ENCODE peak calls at places on chromosomes 7 and 10, in four cellular contexts. L is amygdala, H is Calu3, N is M059J. Z is an unnamed sample.
A peak's percentile ranks its signal among the peaks of the same experiment; 100 is the strongest.

GRCh38 chr7:63067897-63068585 is 930.6 kb upstream of the ZNF722 start:
- DNase-seq in L (no peak), H (no peak), N (no peak), Z (no peak)

GRCh38 chr10:73627300-73627699 is 14.0 kb downstream of the MYOZ1 start:
- DNase-seq in H (no peak), N (no peak), L (no peak), Z (no peak)

GRCh38 chr10:33241351-33241750 is 93.1 kb downstream of the NRP1 start:
- DNase-seq in N (peak; percentile 61), L (no peak), H (no peak), Z (no peak)

GRCh38 chr7:43559939-43560335 is 23.0 kb upstream of the STK17A start:
- DNase-seq in N (no peak), L (no peak), H (no peak), Z (no peak)

GRCh38 chr7:99579956-99580777 is 17.9 kb upstream of the TMEM225B start:
- DNase-seq in L (no peak), H (peak; percentile 46), N (peak; percentile 49), Z (peak; percentile 87)

GRCh38 chr10:67837519-67838314 is at the start of gene DNAJC12:
- DNase-seq in L (peak; percentile 39), N (peak; percentile 63), H (no peak), Z (no peak)

GRCh38 chr7:140672382-140673062 is at the start of gene ADCK2:
- DNase-seq in L (no peak), N (no peak), H (peak; percentile 63), Z (peak; percentile 59)

GRCh38 chr7:142385528-142386340 is 127.9 kb upstream of the PRSS58 start:
- DNase-seq in H (peak; percentile 57), L (no peak), N (peak; percentile 77), Z (no peak)

GRCh38 chr7:92768501-92769360 is 67.6 kb downstream of the CDK6 start:
- DNase-seq in H (no peak), N (peak; percentile 68), L (no peak), Z (no peak)

GRCh38 chr10:112336556-112337201 is 37.2 kb upstream of the ACSL5 start:
- DNase-seq in H (no peak), N (no peak), L (no peak), Z (no peak)

GRCh38 chr7:140304071-140304799 is 94.1 kb downstream of the SLC37A3 start:
- DNase-seq in L (no peak), H (no peak), N (peak; percentile 16), Z (no peak)

GRCh38 chr7:123643495-123644428 is 11.9 kb upstream of the LMOD2 start:
- DNase-seq in H (peak; percentile 29), N (peak; percentile 79), L (no peak), Z (no peak)

GRCh38 chr10:46534828-46535524 is 21.5 kb downstream of the GPRIN2 start:
- DNase-seq in H (no peak), L (no peak), N (peak; percentile 39), Z (no peak)

GRCh38 chr10:109920011-109920410 is 3.3 kb downstream of the XPNPEP1 start:
- DNase-seq in H (no peak), N (no peak), L (no peak), Z (no peak)

GRCh38 chr7:53209129-53209528 is 173.7 kb downstream of the POM121L12 start:
- DNase-seq in N (no peak), L (no peak), H (no peak), Z (no peak)

GRCh38 chr7:77338260-77338659 is 77.9 kb downstream of the GSAP start:
- DNase-seq in H (no peak), L (no peak), N (no peak), Z (no peak)

GRCh38 chr10:120586471-120586872 is 129.4 kb downstream of the PLPP4 start:
- DNase-seq in H (peak; percentile 49), N (peak; percentile 89), L (no peak), Z (no peak)

GRCh38 chr7:42932861-42933591 is 850 bp downstream of the MRPL32 start:
- DNase-seq in H (no peak), N (peak; percentile 48), L (no peak), Z (no peak)

GRCh38 chr7:50068026-50068425 is 25.0 kb downstream of the ZPBP start:
- DNase-seq in H (peak; percentile 59), N (peak; percentile 26), L (no peak), Z (no peak)

Z was measured in ecto neural progenitor cell.